ENCODE peak calls at places on chromosome 7, in nine cellular contexts. E is Calu3; C is NCI-H1092 treated with DMSO at 0.1 percent for 48 hours; Q is activated T-helper 1 cell treated with anti-CD3 and anti-CD28 coated beads, Interleukin-2, amount 50 U/mL, for 16 hours; G is T-helper 2 cell; U is fibroblast of gingiva; L is stimulated activated CD8-positive, alpha-beta memory T cell treated with anti-CD3 and anti-CD28 coated beads, Interleukin-4, amount 100 ng/mL, for 4 hours; Z is neural crest cell; X is Caki2. O is an unnamed sample.

GRCh38 chr7:143295870-143296269 is 7.7 kb downstream of the CASP2 start:
- DNase-seq in E (no peak), C (no peak), Q (no peak), G (no peak), U (no peak), L (no peak), Z (no peak), X (peak), O (no peak)

GRCh38 chr7:55550010-55550409 is 22.3 kb downstream of the VOPP1 start:
- DNase-seq in E (peak), C (peak), Q (no peak), G (no peak), U (no peak), L (no peak), Z (no peak), X (no peak), O (no peak)

GRCh38 chr7:75756340-75757297 is 15.4 kb downstream of the CCL26 start:
- DNase-seq in E (peak), C (peak), Q (no peak), G (no peak), U (peak), L (no peak), Z (peak), X (no peak), O (peak)

GRCh38 chr7:37942934-37943610 is 22.6 kb downstream of the EPDR1 start:
- DNase-seq in E (peak), C (no peak), Q (no peak), G (no peak), U (peak), L (no peak), Z (peak), X (peak), O (no peak)

GRCh38 chr7:30172451-30172850 is 37.7 kb downstream of the MTURN start:
- DNase-seq in E (no peak), C (peak), Q (no peak), G (no peak), U (no peak), L (no peak), Z (no peak), X (no peak), O (no peak)

GRCh38 chr7:74518654-74519053 is 64.9 kb downstream of the GTF2IRD1 start:
- DNase-seq in E (no peak), C (no peak), Q (no peak), G (no peak), U (no peak), L (no peak), Z (no peak), X (no peak), O (no peak)

GRCh38 chr7:49855281-49855980 is 82.0 kb downstream of the VWC2 start:
- DNase-seq in E (no peak), C (no peak), Q (no peak), G (no peak), U (no peak), L (no peak), Z (no peak), X (no peak), O (no peak)

GRCh38 chr7:66921918-66922486 is 977 bp downstream of the TMEM248 start:
- DNase-seq in E (no peak), C (peak), Q (no peak), G (no peak), U (no peak), L (no peak), Z (no peak), X (peak), O (peak)

GRCh38 chr7:96973986-96974385 is 31.4 kb upstream of the DLX6 start:
- DNase-seq in E (no peak), C (no peak), Q (no peak), G (no peak), U (no peak), L (no peak), Z (no peak), X (peak), O (no peak)

GRCh38 chr7:129053938-129054437 is 923 bp downstream of the TNPO3 start:
- DNase-seq in E (no peak), C (peak), Q (no peak), G (no peak), U (no peak), L (no peak), Z (no peak), X (no peak), O (peak)

GRCh38 chr7:120554960-120555571 is 282.1 kb downstream of the KCND2 start:
- DNase-seq in E (peak), C (peak), Q (no peak), G (no peak), U (peak), L (no peak), Z (peak), X (peak), O (peak)

GRCh38 chr7:17206354-17206905 is 92.0 kb upstream of the AHR start:
- DNase-seq in E (peak), C (no peak), Q (no peak), G (no peak), U (no peak), L (no peak), Z (no peak), X (peak), O (no peak)

GRCh38 chr7:149882264-149883048 is 8.7 kb downstream of the ATP6V0E2 start:
- DNase-seq in E (no peak), C (no peak), Q (no peak), G (no peak), U (no peak), L (no peak), Z (no peak), X (no peak), O (no peak)

GRCh38 chr7:134669845-134670373 is 23.3 kb downstream of the BPGM start:
- DNase-seq in E (peak), C (no peak), Q (peak), G (peak), U (peak), L (peak), Z (no peak), X (peak), O (peak)

GRCh38 chr7:14242186-14242585 is 252.7 kb upstream of the ETV1 start:
- DNase-seq in E (no peak), C (no peak), Q (no peak), G (no peak), U (no peak), L (no peak), Z (no peak), X (no peak), O (no peak)

GRCh38 chr7:47470567-47471357 is 111.1 kb downstream of the TNS3 start:
- DNase-seq in E (peak), C (peak), Q (no peak), G (no peak), U (no peak), L (no peak), Z (no peak), X (peak), O (peak)

GRCh38 chr7:87330942-87331341 is 14.5 kb upstream of the CROT start:
- DNase-seq in E (no peak), C (no peak), Q (no peak), G (no peak), U (no peak), L (no peak), Z (no peak), X (no peak), O (no peak)

GRCh38 chr7:17301491-17302101 is 3.1 kb downstream of the AHR start:
- DNase-seq in E (peak), C (peak), Q (no peak), G (no peak), U (peak), L (no peak), Z (peak), X (peak), O (peak)

GRCh38 chr7:132755538-132756481 is 179.5 kb upstream of the PLXNA4 start:
- DNase-seq in E (no peak), C (peak), Q (no peak), G (no peak), U (peak), L (no peak), Z (no peak), X (no peak), O (no peak)

GRCh38 chr7:76209310-76209709 is 7.6 kb downstream of the SRRM3 start:
- DNase-seq in E (no peak), C (no peak), Q (no peak), G (no peak), U (no peak), L (no peak), Z (no peak), X (no peak), O (no peak)

GRCh38 chr7:20598479-20599419 is 16.7 kb upstream of the ABCB5 start:
- DNase-seq in E (peak), C (peak), Q (no peak), G (no peak), U (peak), L (no peak), Z (no peak), X (peak), O (peak)